ENCODE peak calls at places on chromosomes 3 and 15, in eight cellular contexts. U is NCI-H460; P is stimulated activated CD8-positive, alpha-beta memory T cell treated with anti-CD3 and anti-CD28 coated beads, Interleukin-15, amount 100 ng/mL, for 4 hours; N is mucosa of gallbladder; E is GDM1; Y is NCI-H1694; S is activated naive CD4-positive, alpha-beta T cell treated with anti-CD3 and anti-CD28 coated beads, Interleukin-2, amount 10 ng/mL, durations not matched to agents 7 days and 5 days; H is CMK. A is an unnamed sample.

GRCh38 chr3:171566803-171567422 is 106.7 kb upstream of the TNIK start:
- DNase-seq in U (peak; percentile 33), P (no peak), N (no peak), E (no peak), Y (peak; percentile 25), S (no peak), H (no peak), A (peak; percentile 77)

GRCh38 chr15:98442379-98442833 is 205.9 kb upstream of the IGF1R start:
- DNase-seq in U (peak; percentile 56), P (no peak), N (peak; percentile 51), E (peak; percentile 59), Y (no peak), S (peak; percentile 73), H (peak; percentile 58), A (peak; percentile 91)

GRCh38 chr15:53830707-53831386 is 71.4 kb upstream of the WDR72 start:
- DNase-seq in U (no peak), P (no peak), N (peak; percentile 28), E (no peak), Y (no peak), S (no peak), H (no peak), A (no peak)

GRCh38 chr3:71173421-71173975 is 410.0 kb downstream of the FOXP1 start:
- DNase-seq in U (no peak), P (no peak), N (no peak), E (no peak), Y (no peak), S (no peak), H (no peak), A (peak; percentile 44)

GRCh38 chr15:90200534-90201139 is 493 bp upstream of the SEMA4B start:
- DNase-seq in U (no peak), P (no peak), N (no peak), E (no peak), Y (no peak), S (no peak), H (no peak), A (no peak)

GRCh38 chr15:38002883-38003477 is 68.5 kb downstream of the TMCO5A start:
- DNase-seq in U (peak; percentile 49), P (no peak), N (peak; percentile 57), E (peak; percentile 38), Y (no peak), S (peak; percentile 28), H (no peak), A (peak; percentile 77)

GRCh38 chr3:174430986-174431385 is 428.1 kb upstream of the NAALADL2 start:
- DNase-seq in U (no peak), P (no peak), N (no peak), E (no peak), Y (no peak), S (no peak), H (no peak), A (no peak)

GRCh38 chr15:70328137-70329115 is 230.7 kb upstream of the TLE3 start:
- DNase-seq in U (no peak), P (no peak), N (peak; percentile 57), E (peak; percentile 70), Y (no peak), S (no peak), H (no peak), A (peak; percentile 88)

GRCh38 chr3:194269610-194270145 is 81.5 kb downstream of the CPN2 start:
- DNase-seq in U (peak; percentile 37), P (no peak), N (peak; percentile 77), E (no peak), Y (no peak), S (peak; percentile 25), H (peak; percentile 85), A (no peak)

GRCh38 chr3:65436580-65436979 is 602.1 kb downstream of the MAGI1 start:
- DNase-seq in U (peak; percentile 1), P (no peak), N (no peak), E (no peak), Y (no peak), S (no peak), H (no peak), A (peak; percentile 33)

GRCh38 chr15:43469867-43470266 is 23.1 kb downstream of the TP53BP1 start:
- DNase-seq in U (no peak), P (no peak), N (no peak), E (no peak), Y (no peak), S (no peak), H (no peak), A (no peak)

GRCh38 chr3:187963677-187964385 is 190.1 kb upstream of the LPP start:
- DNase-seq in U (no peak), P (no peak), N (no peak), E (no peak), Y (peak; percentile 75), S (no peak), H (no peak), A (peak; percentile 67)

GRCh38 chr3:178284180-178284579 is 252.1 kb upstream of the KCNMB2 start:
- DNase-seq in U (no peak), P (no peak), N (no peak), E (no peak), Y (no peak), S (no peak), H (no peak), A (no peak)

GRCh38 chr3:113743006-113743639 is 2.9 kb downstream of the NAA50 start:
- DNase-seq in U (no peak), P (no peak), N (no peak), E (no peak), Y (no peak), S (no peak), H (no peak), A (no peak)

GRCh38 chr3:33665294-33665693 is 52.8 kb downstream of the CLASP2 start:
- DNase-seq in U (no peak), P (no peak), N (no peak), E (no peak), Y (no peak), S (no peak), H (no peak), A (peak; percentile 13)

GRCh38 chr3:69178838-69179739 is 56.7 kb upstream of the LMOD3 start:
- DNase-seq in U (no peak), P (no peak), N (peak; percentile 22), E (no peak), Y (no peak), S (no peak), H (no peak), A (no peak)

GRCh38 chr3:46082849-46083248 is 55.6 kb upstream of the XCR1 start:
- DNase-seq in U (no peak), P (no peak), N (no peak), E (no peak), Y (no peak), S (no peak), H (no peak), A (no peak)

GRCh38 chr15:51227967-51228783 is 110.2 kb downstream of the CYP19A1 start:
- DNase-seq in U (peak; percentile 58), P (no peak), N (no peak), E (peak; percentile 6), Y (no peak), S (no peak), H (peak; percentile 29), A (peak; percentile 86)

GRCh38 chr3:172877011-172877410 is 126.5 kb downstream of the ECT2 start:
- DNase-seq in U (no peak), P (no peak), N (no peak), E (no peak), Y (no peak), S (no peak), H (no peak), A (no peak)